ENCODE peak calls at places on chromosomes 4 and X, in ten cellular contexts. F is CD4-positive, CD25-positive, alpha-beta regulatory T cell; T is CD8-positive, alpha-beta T cell; P is body of pancreas; C is IMR-90; A is psoas muscle; K is kidney; Y is GM23248; H is ovary; U is astrocyte. I is an unnamed sample.

GRCh38 chr4:40183615-40184411 is 13.0 kb upstream of the RHOH start:
- DNase-seq in F (peak; percentile 62), T (no peak), P (no peak), C (no peak), A (no peak), K (no peak), Y (peak; percentile 60), H (no peak), U (peak; percentile 15), I (no peak)

GRCh38 chrX:28988246-28988645 is 401.0 kb downstream of the IL1RAPL1 start:
- DNase-seq in F (no peak), T (no peak), P (peak; percentile 11), C (no peak), A (no peak), K (no peak), Y (no peak), H (no peak), U (no peak), I (no peak)

GRCh38 chr4:128388352-128388630 is 100.7 kb upstream of the PGRMC2 start:
- DNase-seq in F (no peak), T (no peak), P (no peak), C (no peak), A (no peak), K (no peak), Y (peak; percentile 26), H (no peak), U (peak; percentile 8), I (no peak)

GRCh38 chr4:142696334-142697122 is 149.6 kb downstream of the INPP4B start:
- DNase-seq in F (peak; percentile 81), T (no peak), P (no peak), C (no peak), A (no peak), K (no peak), Y (peak; percentile 15), H (no peak), U (no peak), I (peak; percentile 24)

GRCh38 chrX:105120460-105120859 is 100.0 kb downstream of the TEX13A start:
- DNase-seq in F (no peak), T (no peak), P (no peak), C (no peak), A (no peak), K (no peak), Y (no peak), H (no peak), U (no peak), I (no peak)

GRCh38 chrX:7852166-7852565 is 9.2 kb downstream of the VCX start:
- DNase-seq in F (no peak), T (no peak), P (no peak), C (no peak), A (no peak), K (no peak), Y (no peak), H (no peak), U (no peak), I (no peak)

GRCh38 chrX:107117993-107118321 is 665 bp downstream of the RBM41 start:
- DNase-seq in F (no peak), T (no peak), P (no peak), C (no peak), A (no peak), K (no peak), Y (no peak), H (no peak), U (no peak), I (no peak)

GRCh38 chrX:112669834-112670233 is 9.9 kb downstream of the LHFPL1 start:
- DNase-seq in F (no peak), T (no peak), P (no peak), C (no peak), A (no peak), K (no peak), Y (no peak), H (no peak), U (no peak), I (no peak)

GRCh38 chrX:41922125-41922521 is 1.2 kb downstream of the CASK start:
- DNase-seq in F (peak; percentile 58), T (peak; percentile 54), P (no peak), C (peak; percentile 27), A (no peak), K (no peak), Y (peak; percentile 68), H (peak; percentile 10), U (peak; percentile 26), I (peak; percentile 74)

GRCh38 chr4:140426610-140427103 is 791 bp downstream of the CLGN start:
- DNase-seq in F (no peak), T (no peak), P (no peak), C (no peak), A (no peak), K (peak; percentile 56), Y (peak; percentile 1), H (no peak), U (no peak), I (no peak)

GRCh38 chr4:1806596-1807257 is 13.6 kb downstream of the FGFR3 start:
- DNase-seq in F (no peak), T (no peak), P (no peak), C (no peak), A (no peak), K (peak; percentile 67), Y (no peak), H (no peak), U (no peak), I (no peak)

DNA sequence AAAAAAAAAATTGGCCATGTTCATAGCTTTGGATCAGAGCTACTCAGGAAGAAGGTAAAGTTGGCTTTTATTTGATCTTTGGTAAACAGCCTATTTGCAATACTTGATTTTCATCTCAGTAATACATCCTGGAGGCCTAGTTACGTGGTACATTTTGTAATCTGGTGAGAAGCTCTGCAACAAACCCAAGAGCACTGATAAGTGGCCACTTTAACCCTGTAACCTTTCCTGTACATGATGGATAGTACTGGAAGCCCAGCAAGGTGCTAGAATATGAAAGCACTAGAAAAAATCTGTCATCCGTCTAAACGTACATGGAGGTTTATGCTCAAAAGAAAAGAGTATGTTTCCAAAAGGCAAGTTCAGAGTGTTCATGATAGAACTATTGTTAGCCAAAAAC is 88.3 kb upstream of the BMP2K start:
- DNase-seq in F (no peak), T (no peak), P (no peak), C (no peak), A (no peak), K (no peak), Y (no peak), H (no peak), U (no peak), I (no peak)
- H3K27ac ChIP-seq in F (no peak overlapping the region), T (no peak overlapping the region), P (no peak overlapping the region), C (no peak overlapping the region), A (no peak overlapping the region), K (no peak overlapping the region), Y (no peak overlapping the region), H (no peak overlapping the region), U (no peak overlapping the region), I (no peak overlapping the region)

GRCh38 chr4:113832795-113833194 is 71.3 kb upstream of the CAMK2D start:
- DNase-seq in F (no peak), T (no peak), P (no peak), C (no peak), A (no peak), K (no peak), Y (no peak), H (no peak), U (no peak), I (no peak)
- H3K4me1 ChIP-seq in F (no peaks in the 10 kb centered on the region), T (peaks cover 6% of the 10 kb centered on the region), P (no peaks in the 10 kb centered on the region), C (peaks cover 10% of the 10 kb centered on the region), A (no peaks in the 10 kb centered on the region), K (no peaks in the 10 kb centered on the region), Y (peaks cover 36% of the 10 kb centered on the region), H (peaks cover 1% of the 10 kb centered on the region), U (peaks cover 10% of the 10 kb centered on the region), I (no peaks in the 10 kb centered on the region)

DNA sequence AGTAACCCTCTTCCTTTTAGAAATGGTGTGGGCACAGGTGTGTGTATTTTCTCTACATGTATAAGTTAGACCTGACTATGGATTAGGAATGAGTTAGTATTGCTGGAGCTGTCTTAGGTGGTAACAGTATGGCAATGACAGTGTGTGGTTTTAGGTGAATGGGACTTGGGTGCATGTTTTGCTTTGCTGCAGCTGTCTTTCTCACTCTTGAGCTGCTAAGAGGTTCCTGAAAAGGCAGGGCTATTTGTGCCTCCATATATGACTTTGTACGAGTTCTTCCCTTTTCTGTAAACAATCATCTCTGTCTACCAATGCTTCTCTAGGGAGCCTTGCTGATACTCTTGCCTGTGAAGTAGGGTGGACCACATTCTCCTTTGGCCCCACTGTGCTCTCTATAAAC is 234.8 kb upstream of the HHIP start:
- DNase-seq in F (no peak), T (no peak), P (no peak), C (no peak), A (no peak), K (no peak), Y (no peak), H (no peak), U (no peak), I (no peak)
- H3K27ac ChIP-seq in F (no peak overlapping the region), T (no peak overlapping the region), P (no peak overlapping the region), C (no peak overlapping the region), A (no peak overlapping the region), K (no peak overlapping the region), Y (no peak overlapping the region), H (no peak overlapping the region), U (no peak overlapping the region), I (no peak overlapping the region)

GRCh38 chrX:2697306-2697705 is 6.2 kb downstream of the CD99 start:
- DNase-seq in F (no peak), T (no peak), P (no peak), C (no peak), A (no peak), K (no peak), Y (peak; percentile 40), H (no peak), U (no peak), I (no peak)

GRCh38 chrX:2699959-2700358 is 8.9 kb downstream of the CD99 start:
- DNase-seq in F (no peak), T (no peak), P (no peak), C (no peak), A (no peak), K (no peak), Y (no peak), H (no peak), U (no peak), I (no peak)

GRCh38 chrX:2696698-2697215 is 5.7 kb downstream of the CD99 start:
- DNase-seq in F (peak; percentile 86), T (peak; percentile 67), P (no peak), C (peak; percentile 90), A (no peak), K (no peak), Y (peak; percentile 96), H (no peak), U (peak; percentile 87), I (peak; percentile 68)

GRCh38 chrX:2697741-2698294 is 6.7 kb downstream of the CD99 start:
- DNase-seq in F (no peak), T (no peak), P (no peak), C (peak; percentile 74), A (no peak), K (no peak), Y (no peak), H (no peak), U (peak; percentile 33), I (no peak)

GRCh38 chrX:2698604-2699003 is 7.5 kb downstream of the CD99 start:
- DNase-seq in F (no peak), T (no peak), P (no peak), C (no peak), A (no peak), K (no peak), Y (no peak), H (no peak), U (no peak), I (no peak)
- H3K4me1 ChIP-seq in F (peaks cover 91% of the 10 kb centered on the region), T (peaks cover 81% of the 10 kb centered on the region), P (peaks cover 52% of the 10 kb centered on the region), C (peaks cover 14% of the 10 kb centered on the region), A (peaks cover 62% of the 10 kb centered on the region), K (no peaks in the 10 kb centered on the region), Y (peaks cover 54% of the 10 kb centered on the region), H (peaks cover 22% of the 10 kb centered on the region), U (peaks cover 46% of the 10 kb centered on the region), I (peaks cover 100% of the 10 kb centered on the region)

I was measured in CD4-positive, alpha-beta memory T cell.